ENCODE peak calls at places on chromosomes 5 and 9, in four cellular contexts. J, F, H and U are unnamed samples.
A peak's percentile ranks its signal among the peaks of the same experiment; 100 is the strongest.

GRCh38 chr9:131583836-131584555 is 38.7 kb downstream of the PRRT1B start:
- DNase-seq in J (no peak), F (no peak), H (no peak), U (no peak)

GRCh38 chr5:160133071-160133917 is 14.0 kb upstream of the PWWP2A start:
- DNase-seq in J (no peak), H (no peak), F (no peak), U (no peak)

GRCh38 chr5:84255318-84255717 is 129.4 kb downstream of the EDIL3 start:
- DNase-seq in J (no peak), F (no peak), H (no peak), U (peak; percentile 6)

GRCh38 chr9:131641618-131642495 is 96.5 kb downstream of the PRRT1B start:
- DNase-seq in J (no peak), F (no peak), H (no peak), U (no peak)

GRCh38 chr5:61907995-61908394 is 398.0 kb upstream of the KIF2A start:
- DNase-seq in H (no peak), J (no peak), F (no peak), U (no peak)

GRCh38 chr9:78954286-78954685 is 617.5 kb upstream of the TLE4 start:
- DNase-seq in H (no peak), F (no peak), J (no peak), U (no peak)

GRCh38 chr5:101424530-101425175 is 521.6 kb upstream of the ST8SIA4 start:
- DNase-seq in J (no peak), F (no peak), H (no peak), U (no peak)

GRCh38 chr9:137745541-137745991 is 126.8 kb downstream of the EHMT1 start:
- DNase-seq in H (peak; percentile 77), F (peak; percentile 48), J (peak; percentile 77), U (peak; percentile 51)

GRCh38 chr5:3522491-3522890 is 73.1 kb upstream of the IRX1 start:
- DNase-seq in F (no peak), J (no peak), H (no peak), U (no peak)

DNA sequence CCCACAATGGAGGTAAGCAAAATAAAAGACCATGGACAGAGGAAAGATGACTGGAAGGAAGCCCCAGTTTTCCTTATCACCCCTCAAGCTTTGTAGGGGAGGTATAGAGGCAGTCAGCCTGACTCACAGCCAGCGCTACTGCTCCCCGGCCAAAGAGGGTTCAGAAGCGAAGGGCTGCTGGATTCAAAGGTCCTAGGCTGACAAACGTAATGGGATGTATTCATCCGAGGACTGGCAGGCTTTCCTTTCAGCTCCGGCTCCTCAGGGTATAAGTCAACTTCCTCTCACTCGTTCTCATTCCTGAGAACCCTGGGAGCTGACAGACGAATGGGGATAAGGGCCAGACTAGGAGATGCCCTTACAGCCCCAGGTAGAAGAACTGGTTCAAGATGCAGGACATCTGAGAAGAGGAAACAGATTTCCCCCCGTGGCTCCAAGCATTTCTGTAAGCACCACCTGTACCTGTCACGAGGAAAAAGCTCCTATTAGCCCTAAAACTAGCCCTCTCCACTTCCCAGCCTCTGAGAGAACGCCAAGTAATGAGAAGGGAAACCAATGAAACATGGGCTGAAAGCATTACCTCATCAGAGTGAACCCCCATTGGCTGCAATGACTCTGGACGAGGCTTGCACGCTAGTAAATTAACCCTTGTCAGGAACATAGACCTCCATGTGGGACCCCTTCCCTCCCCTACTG is 22.1 kb upstream of the FAM13B start:
- DNase-seq in J (no peak), H (no peak), F (no peak), U (no peak)
- TF ChIP-seq SPI1 in J (no peak), H (no peak), F (no peak), U (no peak)

DNA sequence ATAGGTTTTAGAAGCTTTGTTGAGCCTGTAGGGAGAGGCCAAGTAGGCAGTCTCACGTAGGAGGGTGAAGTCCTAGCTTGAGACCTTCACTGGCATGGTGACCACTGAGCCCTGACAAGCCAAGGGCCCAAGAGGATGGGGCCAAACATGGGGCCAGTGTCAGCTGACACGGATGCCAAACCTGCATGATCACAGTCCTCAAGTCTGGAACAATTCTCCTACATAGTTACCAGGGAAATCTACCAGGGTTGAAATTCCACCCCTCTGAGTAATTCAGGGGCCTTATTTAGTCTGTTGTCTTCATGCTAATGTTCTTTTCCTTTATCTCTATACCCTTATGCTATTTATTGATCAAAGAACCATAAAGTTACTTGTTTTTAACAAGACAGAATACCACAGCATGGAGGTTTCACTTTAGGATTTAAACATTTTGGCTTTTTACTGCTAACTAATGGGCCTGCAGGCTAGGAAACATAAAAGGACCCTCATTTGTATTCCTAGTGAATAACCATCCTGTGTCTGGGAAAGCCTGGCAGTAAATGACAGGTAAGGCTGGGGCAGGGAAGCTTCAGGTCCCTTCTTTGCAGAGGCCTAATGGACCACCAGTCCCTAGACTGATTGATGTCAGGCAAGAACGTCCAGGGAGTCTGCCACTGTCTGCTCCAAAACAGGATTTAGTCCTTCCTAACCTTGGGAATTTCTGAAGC is 140.8 kb downstream of the FGF1 start:
- DNase-seq in J (no peak), F (no peak), H (no peak), U (no peak)
- TF ChIP-seq SPI1 in J (no peak), F (no peak), H (no peak), U (no peak)

DNA sequence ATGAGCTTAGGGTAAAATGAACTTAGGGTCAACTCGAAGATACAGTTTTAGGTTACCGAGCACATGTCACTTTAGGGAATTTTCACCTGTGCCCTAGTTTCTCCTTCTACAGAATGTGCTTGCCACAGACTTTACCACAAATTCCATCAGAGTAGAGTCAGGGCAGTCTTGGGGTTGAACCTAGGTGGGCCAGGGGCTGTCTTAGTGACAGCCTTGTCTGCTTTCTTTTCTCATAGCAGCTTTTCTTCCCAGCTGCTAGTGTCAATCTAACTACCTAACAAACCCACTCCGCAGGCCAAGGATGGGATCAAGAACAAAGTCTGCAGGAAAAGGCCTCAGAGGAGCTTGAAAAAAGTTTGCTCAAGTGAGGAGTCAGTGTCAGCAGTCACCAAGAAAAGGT is 458.1 kb upstream of the CDH18 start:
- DNase-seq in F (no peak), H (no peak), J (no peak), U (no peak)
- TF ChIP-seq SPI1 in F (no peak), H (no peak), J (no peak), U (no peak)

GRCh38 chr5:14556015-14556414 is 25.6 kb upstream of the OTULINL start:
- DNase-seq in F (no peak), H (no peak), J (no peak), U (no peak)
- TF ChIP-seq SPI1 in F (no peak), H (no peak), J (no peak), U (no peak)

GRCh38 chr5:66738136-66738535 is 141.9 kb downstream of the MAST4 start:
- DNase-seq in F (no peak), H (no peak), J (no peak), U (no peak)
- TF ChIP-seq SPI1 in F (no peak), H (no peak), J (no peak), U (no peak)

GRCh38 chr5:62942384-62942783 is 363.8 kb downstream of the LRRC70 start:
- DNase-seq in J (no peak), F (no peak), H (no peak), U (no peak)
- TF ChIP-seq SPI1 in J (no peak), F (no peak), H (no peak), U (no peak)